ENCODE peak calls at places on chromosomes 5 and 9, in six cellular contexts. One of them, this sample, is unnamed.

GRCh38 chr9:18359335-18359734 is 114.6 kb upstream of the ADAMTSL1 start:
- DNase-seq in brain microvascular endothelial cell: no peak
- DNase-seq in foreskin fibroblast: peak; percentile 63
- DNase-seq in stimulated activated CD8-positive, alpha-beta memory T cell treated with anti-CD3 and anti-CD28 coated beads, Interleukin-2, amount 100 ng/mL, for 1 hour: no peak
- DNase-seq in activated CD4-positive, alpha-beta T cell treated with anti-CD3 and anti-CD28 coated beads for 4 hours: no peak
- DNase-seq in dermis blood vessel endothelial cell: peak; percentile 89
- DNase-seq in this sample: no peak

GRCh38 chr5:135715267-135716050 is 119.0 kb upstream of the SLC25A48 start:
- DNase-seq in brain microvascular endothelial cell: no peak
- DNase-seq in foreskin fibroblast: no peak
- DNase-seq in stimulated activated CD8-positive, alpha-beta memory T cell treated with anti-CD3 and anti-CD28 coated beads, Interleukin-2, amount 100 ng/mL, for 1 hour: no peak
- DNase-seq in activated CD4-positive, alpha-beta T cell treated with anti-CD3 and anti-CD28 coated beads for 4 hours: no peak
- DNase-seq in dermis blood vessel endothelial cell: no peak
- DNase-seq in this sample: no peak

GRCh38 chr5:147935032-147935431 is 28.7 kb upstream of the C5orf46 start:
- DNase-seq in brain microvascular endothelial cell: peak; percentile 59
- DNase-seq in foreskin fibroblast: no peak
- DNase-seq in stimulated activated CD8-positive, alpha-beta memory T cell treated with anti-CD3 and anti-CD28 coated beads, Interleukin-2, amount 100 ng/mL, for 1 hour: no peak
- DNase-seq in activated CD4-positive, alpha-beta T cell treated with anti-CD3 and anti-CD28 coated beads for 4 hours: no peak
- DNase-seq in dermis blood vessel endothelial cell: peak; percentile 74
- DNase-seq in this sample: no peak

GRCh38 chr9:128921881-128922763 is 1.3 kb downstream of the PHYHD1 start:
- DNase-seq in brain microvascular endothelial cell: no peak
- DNase-seq in foreskin fibroblast: peak; percentile 60
- DNase-seq in stimulated activated CD8-positive, alpha-beta memory T cell treated with anti-CD3 and anti-CD28 coated beads, Interleukin-2, amount 100 ng/mL, for 1 hour: no peak
- DNase-seq in activated CD4-positive, alpha-beta T cell treated with anti-CD3 and anti-CD28 coated beads for 4 hours: no peak
- DNase-seq in dermis blood vessel endothelial cell: no peak
- DNase-seq in this sample: no peak

GRCh38 chr9:123421801-123422455 is 65.9 kb downstream of the CRB2 start:
- DNase-seq in brain microvascular endothelial cell: no peak
- DNase-seq in foreskin fibroblast: no peak
- DNase-seq in stimulated activated CD8-positive, alpha-beta memory T cell treated with anti-CD3 and anti-CD28 coated beads, Interleukin-2, amount 100 ng/mL, for 1 hour: no peak
- DNase-seq in activated CD4-positive, alpha-beta T cell treated with anti-CD3 and anti-CD28 coated beads for 4 hours: no peak
- DNase-seq in dermis blood vessel endothelial cell: no peak
- DNase-seq in this sample: no peak

GRCh38 chr5:82538339-82539034 is 260.3 kb upstream of the RPS23 start:
- DNase-seq in brain microvascular endothelial cell: no peak
- DNase-seq in foreskin fibroblast: peak; percentile 1
- DNase-seq in stimulated activated CD8-positive, alpha-beta memory T cell treated with anti-CD3 and anti-CD28 coated beads, Interleukin-2, amount 100 ng/mL, for 1 hour: no peak
- DNase-seq in activated CD4-positive, alpha-beta T cell treated with anti-CD3 and anti-CD28 coated beads for 4 hours: no peak
- DNase-seq in dermis blood vessel endothelial cell: no peak
- DNase-seq in this sample: no peak

GRCh38 chr5:125679522-125679921 is 743.7 kb upstream of the GRAMD2B start:
- DNase-seq in brain microvascular endothelial cell: peak; percentile 11
- DNase-seq in foreskin fibroblast: no peak
- DNase-seq in stimulated activated CD8-positive, alpha-beta memory T cell treated with anti-CD3 and anti-CD28 coated beads, Interleukin-2, amount 100 ng/mL, for 1 hour: no peak
- DNase-seq in activated CD4-positive, alpha-beta T cell treated with anti-CD3 and anti-CD28 coated beads for 4 hours: no peak
- DNase-seq in dermis blood vessel endothelial cell: no peak
- DNase-seq in this sample: no peak

GRCh38 chr5:81506900-81507588 is 113.1 kb upstream of the ACOT12 start:
- DNase-seq in brain microvascular endothelial cell: peak; percentile 87
- DNase-seq in foreskin fibroblast: peak; percentile 75
- DNase-seq in stimulated activated CD8-positive, alpha-beta memory T cell treated with anti-CD3 and anti-CD28 coated beads, Interleukin-2, amount 100 ng/mL, for 1 hour: no peak
- DNase-seq in activated CD4-positive, alpha-beta T cell treated with anti-CD3 and anti-CD28 coated beads for 4 hours: peak; percentile 2
- DNase-seq in dermis blood vessel endothelial cell: peak; percentile 93
- DNase-seq in this sample: no peak

GRCh38 chr9:35675204-35675603 is 1.5 kb downstream of the CA9 start:
- DNase-seq in brain microvascular endothelial cell: no peak
- DNase-seq in foreskin fibroblast: no peak
- DNase-seq in stimulated activated CD8-positive, alpha-beta memory T cell treated with anti-CD3 and anti-CD28 coated beads, Interleukin-2, amount 100 ng/mL, for 1 hour: no peak
- DNase-seq in activated CD4-positive, alpha-beta T cell treated with anti-CD3 and anti-CD28 coated beads for 4 hours: no peak
- DNase-seq in dermis blood vessel endothelial cell: no peak
- DNase-seq in this sample: no peak

GRCh38 chr9:81132318-81132717 is 557.0 kb downstream of the TLE1 start:
- DNase-seq in brain microvascular endothelial cell: peak; percentile 66
- DNase-seq in foreskin fibroblast: no peak
- DNase-seq in stimulated activated CD8-positive, alpha-beta memory T cell treated with anti-CD3 and anti-CD28 coated beads, Interleukin-2, amount 100 ng/mL, for 1 hour: no peak
- DNase-seq in activated CD4-positive, alpha-beta T cell treated with anti-CD3 and anti-CD28 coated beads for 4 hours: no peak
- DNase-seq in dermis blood vessel endothelial cell: no peak
- DNase-seq in this sample: no peak

GRCh38 chr9:133237271-133237731 is 28.3 kb upstream of the OBP2B start:
- DNase-seq in brain microvascular endothelial cell: peak; percentile 45
- DNase-seq in foreskin fibroblast: no peak
- DNase-seq in stimulated activated CD8-positive, alpha-beta memory T cell treated with anti-CD3 and anti-CD28 coated beads, Interleukin-2, amount 100 ng/mL, for 1 hour: no peak
- DNase-seq in activated CD4-positive, alpha-beta T cell treated with anti-CD3 and anti-CD28 coated beads for 4 hours: no peak
- DNase-seq in dermis blood vessel endothelial cell: peak; percentile 82
- DNase-seq in this sample: no peak

GRCh38 chr5:173565491-173566038 is 50.9 kb downstream of the BOD1 start:
- DNase-seq in brain microvascular endothelial cell: no peak
- DNase-seq in foreskin fibroblast: no peak
- DNase-seq in stimulated activated CD8-positive, alpha-beta memory T cell treated with anti-CD3 and anti-CD28 coated beads, Interleukin-2, amount 100 ng/mL, for 1 hour: no peak
- DNase-seq in activated CD4-positive, alpha-beta T cell treated with anti-CD3 and anti-CD28 coated beads for 4 hours: no peak
- DNase-seq in dermis blood vessel endothelial cell: no peak
- DNase-seq in this sample: no peak

GRCh38 chr9:89430995-89431394 is 66.9 kb downstream of the SEMA4D start:
- DNase-seq in brain microvascular endothelial cell: no peak
- DNase-seq in foreskin fibroblast: no peak
- DNase-seq in stimulated activated CD8-positive, alpha-beta memory T cell treated with anti-CD3 and anti-CD28 coated beads, Interleukin-2, amount 100 ng/mL, for 1 hour: no peak
- DNase-seq in activated CD4-positive, alpha-beta T cell treated with anti-CD3 and anti-CD28 coated beads for 4 hours: no peak
- DNase-seq in dermis blood vessel endothelial cell: no peak
- DNase-seq in this sample: no peak

GRCh38 chr5:155625897-155626543 is 612.5 kb downstream of the KIF4B start:
- DNase-seq in brain microvascular endothelial cell: no peak
- DNase-seq in foreskin fibroblast: no peak
- DNase-seq in stimulated activated CD8-positive, alpha-beta memory T cell treated with anti-CD3 and anti-CD28 coated beads, Interleukin-2, amount 100 ng/mL, for 1 hour: no peak
- DNase-seq in activated CD4-positive, alpha-beta T cell treated with anti-CD3 and anti-CD28 coated beads for 4 hours: no peak
- DNase-seq in dermis blood vessel endothelial cell: no peak
- DNase-seq in this sample: no peak

GRCh38 chr5:178143901-178144300 is 9.8 kb downstream of the NHP2 start:
- DNase-seq in brain microvascular endothelial cell: no peak
- DNase-seq in foreskin fibroblast: peak; percentile 37
- DNase-seq in stimulated activated CD8-positive, alpha-beta memory T cell treated with anti-CD3 and anti-CD28 coated beads, Interleukin-2, amount 100 ng/mL, for 1 hour: no peak
- DNase-seq in activated CD4-positive, alpha-beta T cell treated with anti-CD3 and anti-CD28 coated beads for 4 hours: no peak
- DNase-seq in dermis blood vessel endothelial cell: no peak
- DNase-seq in this sample: no peak

GRCh38 chr9:10274983-10275382 is 337.8 kb downstream of the PTPRD start:
- DNase-seq in brain microvascular endothelial cell: no peak
- DNase-seq in foreskin fibroblast: no peak
- DNase-seq in stimulated activated CD8-positive, alpha-beta memory T cell treated with anti-CD3 and anti-CD28 coated beads, Interleukin-2, amount 100 ng/mL, for 1 hour: no peak
- DNase-seq in activated CD4-positive, alpha-beta T cell treated with anti-CD3 and anti-CD28 coated beads for 4 hours: no peak
- DNase-seq in dermis blood vessel endothelial cell: no peak
- DNase-seq in this sample: no peak

GRCh38 chr9:136756134-136756438 is 2.0 kb downstream of the LCN8 start:
- DNase-seq in brain microvascular endothelial cell: no peak
- DNase-seq in foreskin fibroblast: no peak
- DNase-seq in stimulated activated CD8-positive, alpha-beta memory T cell treated with anti-CD3 and anti-CD28 coated beads, Interleukin-2, amount 100 ng/mL, for 1 hour: no peak
- DNase-seq in activated CD4-positive, alpha-beta T cell treated with anti-CD3 and anti-CD28 coated beads for 4 hours: no peak
- DNase-seq in dermis blood vessel endothelial cell: no peak
- DNase-seq in this sample: no peak

GRCh38 chr5:39473156-39473779 is 48.5 kb upstream of the DAB2 start:
- DNase-seq in brain microvascular endothelial cell: peak; percentile 87
- DNase-seq in foreskin fibroblast: no peak
- DNase-seq in stimulated activated CD8-positive, alpha-beta memory T cell treated with anti-CD3 and anti-CD28 coated beads, Interleukin-2, amount 100 ng/mL, for 1 hour: no peak
- DNase-seq in activated CD4-positive, alpha-beta T cell treated with anti-CD3 and anti-CD28 coated beads for 4 hours: no peak
- DNase-seq in dermis blood vessel endothelial cell: no peak
- DNase-seq in this sample: no peak

GRCh38 chr9:76996700-76997099 is 22.8 kb upstream of the FOXB2 start:
- DNase-seq in brain microvascular endothelial cell: peak; percentile 28
- DNase-seq in foreskin fibroblast: no peak
- DNase-seq in stimulated activated CD8-positive, alpha-beta memory T cell treated with anti-CD3 and anti-CD28 coated beads, Interleukin-2, amount 100 ng/mL, for 1 hour: no peak
- DNase-seq in activated CD4-positive, alpha-beta T cell treated with anti-CD3 and anti-CD28 coated beads for 4 hours: no peak
- DNase-seq in dermis blood vessel endothelial cell: peak; percentile 56
- DNase-seq in this sample: no peak

GRCh38 chr5:43041669-43042175 is 1.6 kb upstream of the ANXA2R start:
- DNase-seq in brain microvascular endothelial cell: peak; percentile 89
- DNase-seq in foreskin fibroblast: peak; percentile 88
- DNase-seq in stimulated activated CD8-positive, alpha-beta memory T cell treated with anti-CD3 and anti-CD28 coated beads, Interleukin-2, amount 100 ng/mL, for 1 hour: no peak
- DNase-seq in activated CD4-positive, alpha-beta T cell treated with anti-CD3 and anti-CD28 coated beads for 4 hours: peak; percentile 70
- DNase-seq in dermis blood vessel endothelial cell: peak; percentile 81
- DNase-seq in this sample: peak; percentile 46

GRCh38 chr9:88355166-88355565 is 33.1 kb upstream of the SPIN1 start:
- DNase-seq in brain microvascular endothelial cell: peak; percentile 14
- DNase-seq in foreskin fibroblast: no peak
- DNase-seq in stimulated activated CD8-positive, alpha-beta memory T cell treated with anti-CD3 and anti-CD28 coated beads, Interleukin-2, amount 100 ng/mL, for 1 hour: no peak
- DNase-seq in activated CD4-positive, alpha-beta T cell treated with anti-CD3 and anti-CD28 coated beads for 4 hours: no peak
- DNase-seq in dermis blood vessel endothelial cell: no peak
- DNase-seq in this sample: no peak

GRCh38 chr5:176371621-176372539 is 6.6 kb downstream of the ARL10 start:
- DNase-seq in brain microvascular endothelial cell: no peak
- DNase-seq in foreskin fibroblast: no peak
- DNase-seq in stimulated activated CD8-positive, alpha-beta memory T cell treated with anti-CD3 and anti-CD28 coated beads, Interleukin-2, amount 100 ng/mL, for 1 hour: no peak
- DNase-seq in activated CD4-positive, alpha-beta T cell treated with anti-CD3 and anti-CD28 coated beads for 4 hours: no peak
- DNase-seq in dermis blood vessel endothelial cell: no peak
- DNase-seq in this sample: no peak

GRCh38 chr5:78492216-78492615 is 131.8 kb downstream of the SCAMP1 start:
- DNase-seq in brain microvascular endothelial cell: no peak
- DNase-seq in foreskin fibroblast: no peak
- DNase-seq in stimulated activated CD8-positive, alpha-beta memory T cell treated with anti-CD3 and anti-CD28 coated beads, Interleukin-2, amount 100 ng/mL, for 1 hour: no peak
- DNase-seq in activated CD4-positive, alpha-beta T cell treated with anti-CD3 and anti-CD28 coated beads for 4 hours: no peak
- DNase-seq in dermis blood vessel endothelial cell: no peak
- DNase-seq in this sample: no peak

GRCh38 chr5:56302027-56302426 is 68.9 kb upstream of the ANKRD55 start:
- DNase-seq in brain microvascular endothelial cell: no peak
- DNase-seq in foreskin fibroblast: no peak
- DNase-seq in stimulated activated CD8-positive, alpha-beta memory T cell treated with anti-CD3 and anti-CD28 coated beads, Interleukin-2, amount 100 ng/mL, for 1 hour: no peak
- DNase-seq in activated CD4-positive, alpha-beta T cell treated with anti-CD3 and anti-CD28 coated beads for 4 hours: no peak
- DNase-seq in dermis blood vessel endothelial cell: peak; percentile 35
- DNase-seq in this sample: no peak

GRCh38 chr9:109986423-109987055 is 206.5 kb downstream of the PALM2AKAP2 start:
- DNase-seq in brain microvascular endothelial cell: peak; percentile 90
- DNase-seq in foreskin fibroblast: peak; percentile 83
- DNase-seq in stimulated activated CD8-positive, alpha-beta memory T cell treated with anti-CD3 and anti-CD28 coated beads, Interleukin-2, amount 100 ng/mL, for 1 hour: no peak
- DNase-seq in activated CD4-positive, alpha-beta T cell treated with anti-CD3 and anti-CD28 coated beads for 4 hours: no peak
- DNase-seq in dermis blood vessel endothelial cell: peak; percentile 89
- DNase-seq in this sample: no peak

GRCh38 chr9:36144322-36145206 is 8.0 kb downstream of the GLIPR2 start:
- DNase-seq in brain microvascular endothelial cell: no peak
- DNase-seq in foreskin fibroblast: no peak
- DNase-seq in stimulated activated CD8-positive, alpha-beta memory T cell treated with anti-CD3 and anti-CD28 coated beads, Interleukin-2, amount 100 ng/mL, for 1 hour: no peak
- DNase-seq in activated CD4-positive, alpha-beta T cell treated with anti-CD3 and anti-CD28 coated beads for 4 hours: no peak
- DNase-seq in dermis blood vessel endothelial cell: no peak
- DNase-seq in this sample: no peak

GRCh38 chr5:424259-425110 is 18.5 kb upstream of the EXOC3 start:
- DNase-seq in brain microvascular endothelial cell: no peak
- DNase-seq in foreskin fibroblast: no peak
- DNase-seq in stimulated activated CD8-positive, alpha-beta memory T cell treated with anti-CD3 and anti-CD28 coated beads, Interleukin-2, amount 100 ng/mL, for 1 hour: no peak
- DNase-seq in activated CD4-positive, alpha-beta T cell treated with anti-CD3 and anti-CD28 coated beads for 4 hours: no peak
- DNase-seq in dermis blood vessel endothelial cell: no peak
- DNase-seq in this sample: no peak

GRCh38 chr9:134591082-134591571 is 50.5 kb upstream of the COL5A1 start:
- DNase-seq in brain microvascular endothelial cell: no peak
- DNase-seq in foreskin fibroblast: no peak
- DNase-seq in stimulated activated CD8-positive, alpha-beta memory T cell treated with anti-CD3 and anti-CD28 coated beads, Interleukin-2, amount 100 ng/mL, for 1 hour: no peak
- DNase-seq in activated CD4-positive, alpha-beta T cell treated with anti-CD3 and anti-CD28 coated beads for 4 hours: no peak
- DNase-seq in dermis blood vessel endothelial cell: no peak
- DNase-seq in this sample: no peak

GRCh38 chr5:62432618-62433064 is 20.1 kb downstream of the IPO11 start:
- DNase-seq in brain microvascular endothelial cell: no peak
- DNase-seq in foreskin fibroblast: no peak
- DNase-seq in stimulated activated CD8-positive, alpha-beta memory T cell treated with anti-CD3 and anti-CD28 coated beads, Interleukin-2, amount 100 ng/mL, for 1 hour: no peak
- DNase-seq in activated CD4-positive, alpha-beta T cell treated with anti-CD3 and anti-CD28 coated beads for 4 hours: no peak
- DNase-seq in dermis blood vessel endothelial cell: no peak
- DNase-seq in this sample: no peak

GRCh38 chr9:93286252-93287188 is 102.6 kb downstream of the WNK2 start:
- DNase-seq in brain microvascular endothelial cell: no peak
- DNase-seq in foreskin fibroblast: no peak
- DNase-seq in stimulated activated CD8-positive, alpha-beta memory T cell treated with anti-CD3 and anti-CD28 coated beads, Interleukin-2, amount 100 ng/mL, for 1 hour: no peak
- DNase-seq in activated CD4-positive, alpha-beta T cell treated with anti-CD3 and anti-CD28 coated beads for 4 hours: no peak
- DNase-seq in dermis blood vessel endothelial cell: no peak
- DNase-seq in this sample: no peak

GRCh38 chr5:95892784-95893354 is 68.8 kb downstream of the ELL2 start:
- DNase-seq in brain microvascular endothelial cell: peak; percentile 53
- DNase-seq in foreskin fibroblast: no peak
- DNase-seq in stimulated activated CD8-positive, alpha-beta memory T cell treated with anti-CD3 and anti-CD28 coated beads, Interleukin-2, amount 100 ng/mL, for 1 hour: no peak
- DNase-seq in activated CD4-positive, alpha-beta T cell treated with anti-CD3 and anti-CD28 coated beads for 4 hours: peak; percentile 19
- DNase-seq in dermis blood vessel endothelial cell: peak; percentile 53
- DNase-seq in this sample: no peak

GRCh38 chr9:92324889-92325268 is 271 bp downstream of the NOL8 start:
- DNase-seq in brain microvascular endothelial cell: no peak
- DNase-seq in foreskin fibroblast: peak; percentile 14
- DNase-seq in stimulated activated CD8-positive, alpha-beta memory T cell treated with anti-CD3 and anti-CD28 coated beads, Interleukin-2, amount 100 ng/mL, for 1 hour: no peak
- DNase-seq in activated CD4-positive, alpha-beta T cell treated with anti-CD3 and anti-CD28 coated beads for 4 hours: no peak
- DNase-seq in dermis blood vessel endothelial cell: no peak
- DNase-seq in this sample: no peak

GRCh38 chr9:77910216-77910615 is 121.4 kb downstream of the GNAQ start:
- DNase-seq in brain microvascular endothelial cell: no peak
- DNase-seq in foreskin fibroblast: no peak
- DNase-seq in stimulated activated CD8-positive, alpha-beta memory T cell treated with anti-CD3 and anti-CD28 coated beads, Interleukin-2, amount 100 ng/mL, for 1 hour: no peak
- DNase-seq in activated CD4-positive, alpha-beta T cell treated with anti-CD3 and anti-CD28 coated beads for 4 hours: no peak
- DNase-seq in dermis blood vessel endothelial cell: peak; percentile 59
- DNase-seq in this sample: no peak

GRCh38 chr5:121218086-121218485 is 633.6 kb upstream of the FTMT start:
- DNase-seq in brain microvascular endothelial cell: no peak
- DNase-seq in foreskin fibroblast: no peak
- DNase-seq in stimulated activated CD8-positive, alpha-beta memory T cell treated with anti-CD3 and anti-CD28 coated beads, Interleukin-2, amount 100 ng/mL, for 1 hour: no peak
- DNase-seq in activated CD4-positive, alpha-beta T cell treated with anti-CD3 and anti-CD28 coated beads for 4 hours: no peak
- DNase-seq in dermis blood vessel endothelial cell: no peak
- DNase-seq in this sample: no peak